ENCODE peak calls at places on chromosomes 5 and 9, in seven cellular contexts. T, Y, Z, N, K, H and D are unnamed samples.

GRCh38 chr5:135457424-135458071 is 5.4 kb upstream of the TIFAB start:
- DNase-seq in T (peak), Y (peak), Z (peak), N (no peak), K (peak), H (peak), D (peak)

GRCh38 chr5:141753971-141754713 is 72.1 kb upstream of the ARAP3 start:
- DNase-seq in T (no peak), Y (peak), Z (peak), N (no peak), K (peak), H (peak), D (no peak)

GRCh38 chr5:158054388-158055092 is 195.6 kb upstream of the CLINT1 start:
- DNase-seq in T (no peak), Y (no peak), Z (no peak), N (no peak), K (no peak), H (peak), D (no peak)

GRCh38 chr5:109485030-109485429 is 75.3 kb upstream of the PJA2 start:
- DNase-seq in T (no peak), Y (no peak), Z (no peak), N (peak), K (no peak), H (no peak), D (peak)

GRCh38 chr9:33851301-33851700 is 34.3 kb downstream of the UBE2R2 start:
- DNase-seq in T (no peak), Y (no peak), Z (no peak), N (no peak), K (no peak), H (peak), D (no peak)

GRCh38 chr9:131578016-131578415 is 32.7 kb downstream of the PRRT1B start:
- DNase-seq in T (no peak), Y (no peak), Z (no peak), N (no peak), K (no peak), H (no peak), D (no peak)

GRCh38 chr5:14945021-14945420 is 73.4 kb upstream of the ANKH start:
- DNase-seq in T (no peak), Y (peak), Z (no peak), N (no peak), K (no peak), H (peak), D (no peak)

GRCh38 chr9:91567642-91568274 is 144.1 kb upstream of the NFIL3 start:
- DNase-seq in T (no peak), Y (no peak), Z (no peak), N (no peak), K (no peak), H (no peak), D (no peak)

GRCh38 chr5:73722224-73722623 is 96.2 kb downstream of the ARHGEF28 start:
- DNase-seq in T (no peak), Y (peak), Z (no peak), N (no peak), K (no peak), H (no peak), D (no peak)

DNA sequence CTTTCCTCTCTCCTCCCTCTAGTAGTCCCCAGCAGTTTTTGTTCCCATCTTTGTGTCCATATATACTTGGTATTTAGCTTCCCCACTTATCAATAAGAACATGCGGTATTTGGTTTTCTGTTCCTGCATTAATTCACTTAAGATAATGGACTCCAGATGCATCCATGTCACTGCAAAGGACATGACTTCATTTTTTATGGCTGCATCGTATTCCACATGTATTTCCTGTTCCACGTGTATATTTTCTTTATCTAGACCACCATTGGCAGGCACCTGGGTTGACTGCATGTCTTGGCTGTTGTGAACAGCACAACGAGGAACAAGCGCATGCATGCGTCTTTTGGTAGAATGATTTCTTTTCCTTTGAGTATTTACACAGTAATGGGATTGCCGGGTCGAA is 6.2 kb downstream of the ZNF79 start:
- DNase-seq in T (no peak), Y (no peak), Z (no peak), N (no peak), K (no peak), H (no peak), D (no peak)
- H3K27ac ChIP-seq in T (no peak), Y (no peak), Z (no peak), N (no peak), K (no peak), H (no peak), D (no peak)

GRCh38 chr9:116355153-116355827 is 201.7 kb downstream of the PAPPA start:
- DNase-seq in T (no peak), Y (peak), Z (peak), N (no peak), K (peak), H (peak), D (no peak)
- H3K27ac ChIP-seq in T (no peak), Y (no peak), Z (no peak), N (no peak), K (no peak), H (no peak), D (no peak)

GRCh38 chr9:27151693-27152397 is 42.8 kb downstream of the TEK start:
- DNase-seq in T (no peak), Y (peak), Z (no peak), N (no peak), K (peak), H (peak), D (no peak)
- H3K27ac ChIP-seq in T (no peak), Y (peak), Z (no peak), N (no peak), K (no peak), H (no peak), D (no peak)

DNA sequence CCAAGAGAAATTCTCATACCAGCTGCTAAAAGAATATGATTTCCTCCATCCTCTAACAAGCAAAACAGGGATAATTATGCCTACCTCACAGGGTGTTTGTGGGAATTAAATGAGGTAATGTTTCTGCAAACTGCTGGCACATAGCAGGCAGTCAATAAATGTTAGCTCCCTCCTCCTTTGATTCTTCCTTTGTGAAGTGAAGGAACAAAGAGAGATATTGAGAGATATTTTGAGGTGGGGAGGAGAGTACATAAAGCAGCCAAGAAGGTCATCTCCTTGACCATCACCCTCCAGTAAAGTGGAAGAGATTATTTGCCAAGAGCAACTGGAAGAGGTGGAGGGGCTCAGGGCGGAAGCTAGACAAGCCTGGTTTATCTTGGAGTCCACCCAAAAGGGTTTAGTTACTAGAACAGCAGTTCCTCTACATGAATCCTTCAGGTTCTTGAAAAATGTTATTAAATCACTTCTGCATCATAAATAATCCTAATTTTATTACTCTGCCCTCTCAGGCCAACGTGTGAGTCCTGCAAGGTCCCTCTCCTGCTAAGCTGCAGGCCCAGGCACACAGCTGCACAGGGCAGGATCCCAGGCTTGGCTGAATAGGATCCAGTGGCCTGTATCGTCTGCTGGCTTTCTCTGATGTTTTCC is 35.0 kb upstream of the TLE1 start:
- DNase-seq in T (no peak), Y (peak), Z (no peak), N (no peak), K (no peak), H (peak), D (no peak)
- H3K27ac ChIP-seq in T (no peak), Y (no peak), Z (no peak), N (no peak), K (no peak), H (no peak), D (no peak)

GRCh38 chr9:93118863-93119702 is 15.0 kb downstream of the NINJ1 start:
- DNase-seq in T (no peak), Y (no peak), Z (no peak), N (no peak), K (no peak), H (no peak), D (no peak)

GRCh38 chr9:93119953-93120845 is 13.9 kb downstream of the NINJ1 start:
- DNase-seq in T (no peak), Y (peak), Z (peak), N (peak), K (peak), H (peak), D (peak)

GRCh38 chr9:93121316-93122241 is 12.5 kb downstream of the NINJ1 start:
- DNase-seq in T (no peak), Y (no peak), Z (peak), N (peak), K (no peak), H (no peak), D (no peak)

GRCh38 chr9:93119703-93119952 is 14.4 kb downstream of the NINJ1 start:
- DNase-seq in T (no peak), Y (no peak), Z (no peak), N (no peak), K (no peak), H (no peak), D (no peak)

GRCh38 chr9:93120846-93121315 is 13.2 kb downstream of the NINJ1 start:
- DNase-seq in T (no peak), Y (no peak), Z (peak), N (no peak), K (no peak), H (no peak), D (no peak)
- H3K27ac ChIP-seq in T (no peak), Y (no peak), Z (no peak), N (peak), K (no peak), H (no peak), D (peak)

DNA sequence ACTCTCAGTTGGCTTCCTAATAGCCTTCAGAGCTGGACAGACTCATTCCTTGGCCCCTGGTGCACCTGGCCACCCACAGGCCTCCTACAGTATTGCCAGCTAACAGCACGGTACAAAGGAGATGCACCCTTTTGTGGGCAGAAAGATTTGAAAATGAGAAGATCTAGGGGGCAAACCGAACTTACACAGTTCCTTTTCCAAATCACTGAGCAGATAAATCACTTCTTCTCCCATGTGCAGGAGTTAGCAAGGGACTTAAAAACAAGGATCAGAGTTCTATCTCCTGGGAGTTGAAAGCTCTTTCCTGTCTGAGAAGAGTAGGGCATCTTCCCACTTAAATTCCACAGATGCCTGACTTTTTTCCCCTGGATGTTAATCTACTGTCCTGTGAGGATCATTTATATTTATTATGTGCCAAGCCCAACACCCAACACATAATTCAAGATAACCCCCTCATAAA is 207.4 kb upstream of the DAPK1 start:
- DNase-seq in T (no peak), Y (peak), Z (no peak), N (no peak), K (no peak), H (no peak), D (no peak)
- H3K27ac ChIP-seq in T (no peak), Y (peak), Z (no peak), N (no peak), K (no peak), H (no peak), D (no peak)

DNA sequence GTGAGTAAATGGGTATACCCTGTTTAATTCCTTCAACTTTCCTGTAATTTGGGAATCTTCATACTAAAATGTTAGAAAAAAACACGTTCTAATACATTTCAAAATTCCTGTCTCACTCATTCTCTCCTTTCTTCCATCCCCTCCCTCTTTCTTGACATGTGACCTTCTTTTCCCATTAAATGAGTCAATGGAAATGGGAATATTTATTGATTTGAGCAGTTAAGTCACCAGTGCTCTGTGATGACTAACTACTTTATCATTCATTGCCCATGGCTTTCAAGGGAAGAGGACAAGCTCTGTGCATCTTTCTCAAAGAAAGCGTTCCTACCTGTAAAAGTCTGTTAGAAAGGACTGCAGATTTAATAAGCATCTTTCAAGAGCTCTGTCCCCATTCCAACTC is 144.4 kb upstream of the MAP3K1 start:
- DNase-seq in T (no peak), Y (peak), Z (no peak), N (no peak), K (no peak), H (peak), D (no peak)
- H3K27ac ChIP-seq in T (no peak), Y (no peak), Z (no peak), N (no peak), K (no peak), H (peak), D (no peak)

GRCh38 chr9:2255128-2255527 is 240.0 kb downstream of the SMARCA2 start:
- DNase-seq in T (no peak), Y (no peak), Z (no peak), N (no peak), K (peak), H (no peak), D (no peak)

GRCh38 chr9:2248768-2249167 is 233.6 kb downstream of the SMARCA2 start:
- DNase-seq in T (no peak), Y (no peak), Z (no peak), N (no peak), K (no peak), H (no peak), D (no peak)

GRCh38 chr9:2257530-2257929 is 242.4 kb downstream of the SMARCA2 start:
- DNase-seq in T (no peak), Y (no peak), Z (no peak), N (no peak), K (no peak), H (no peak), D (no peak)

DNA sequence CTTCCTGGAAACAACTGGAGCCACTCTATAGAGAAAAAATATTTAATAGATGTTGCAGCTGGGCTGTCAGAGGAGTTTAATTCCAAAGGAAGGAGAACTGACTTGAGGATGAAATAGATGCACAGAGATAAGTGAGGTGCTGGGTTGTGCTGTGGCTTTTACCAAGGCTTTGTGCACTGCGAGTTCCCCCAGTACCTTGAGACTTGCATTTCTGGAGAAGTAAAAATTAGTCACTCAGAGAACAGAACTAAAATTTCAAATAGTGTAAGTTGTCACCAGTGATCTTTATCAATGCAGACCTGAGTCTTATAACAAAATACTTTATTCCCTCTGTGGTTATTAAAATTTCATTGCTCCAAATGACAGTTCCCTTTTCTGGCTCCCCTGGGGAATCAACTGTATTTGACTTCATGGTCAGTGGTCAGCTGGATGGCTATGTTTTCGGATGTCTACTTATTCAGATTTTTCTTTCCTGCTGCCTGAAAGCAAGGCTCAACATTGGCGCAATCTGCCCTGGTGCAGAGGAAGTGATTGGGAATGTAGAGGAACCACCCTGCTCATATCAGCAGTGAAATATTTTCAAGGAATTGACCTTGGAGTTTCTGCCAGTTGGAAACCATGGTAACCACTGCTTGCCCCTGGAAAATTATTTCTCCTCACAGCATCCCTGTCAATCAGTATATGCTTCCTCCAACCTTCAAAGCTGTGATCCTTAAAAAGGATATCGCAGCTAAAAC is 238.8 kb downstream of the SMARCA2 start:
- DNase-seq in T (no peak), Y (no peak), Z (no peak), N (no peak), K (no peak), H (no peak), D (no peak)
- H3K27ac ChIP-seq in T (no peak), Y (no peak), Z (no peak), N (no peak), K (no peak), H (no peak), D (no peak)

DNA sequence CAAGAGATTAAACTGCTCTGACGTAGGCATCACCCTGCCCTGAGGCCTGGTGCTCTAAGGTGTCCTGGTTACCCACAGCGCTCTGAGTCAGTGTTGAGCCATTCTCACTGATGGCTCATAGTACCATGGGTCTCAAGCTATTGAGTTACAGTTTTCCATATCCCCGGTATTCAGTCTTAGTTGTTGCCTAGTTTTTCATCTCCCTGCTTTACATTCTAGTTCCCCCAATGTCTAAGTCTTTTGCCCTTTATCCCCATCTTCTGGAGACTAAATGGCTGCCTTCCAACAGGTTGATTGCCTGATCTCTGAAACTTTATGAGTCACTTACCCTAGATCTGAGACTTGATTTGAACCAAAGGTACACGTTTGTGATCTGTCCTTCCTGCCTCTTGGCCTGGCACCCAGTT is 161.2 kb upstream of the PTGER4 start:
- DNase-seq in T (no peak), Y (peak), Z (no peak), N (no peak), K (no peak), H (peak), D (no peak)
- H3K27ac ChIP-seq in T (no peak), Y (no peak), Z (no peak), N (no peak), K (no peak), H (peak), D (no peak)

GRCh38 chr5:173557123-173557903 is 59.1 kb downstream of the BOD1 start:
- DNase-seq in T (no peak), Y (peak), Z (no peak), N (no peak), K (no peak), H (no peak), D (peak)
- H3K27ac ChIP-seq in T (no peak), Y (no peak), Z (no peak), N (no peak), K (no peak), H (no peak), D (peak)